ENCODE peak calls at places on chromosomes 13 and 19, in seven cellular contexts. One of them, this sample, is unnamed.

GRCh38 chr13:29693297-29693945 is 97.9 kb upstream of the SLC7A1 start:
- DNase-seq in Peyer's patch: peak
- DNase-seq in IMR-90: no peak
- DNase-seq in ovary: no peak
- DNase-seq in testis: no peak
- DNase-seq in adrenal gland: no peak
- DNase-seq in tibial nerve: no peak
- DNase-seq in this sample: peak

GRCh38 chr13:31793246-31793645 is 53.9 kb downstream of the RXFP2 start:
- DNase-seq in tibial nerve: no peak
- DNase-seq in IMR-90: peak
- DNase-seq in testis: no peak
- DNase-seq in ovary: no peak
- DNase-seq in adrenal gland: no peak
- DNase-seq in Peyer's patch: no peak
- DNase-seq in this sample: no peak

GRCh38 chr13:106156468-106156867 is 379.0 kb downstream of the EFNB2 start:
- DNase-seq in adrenal gland: no peak
- DNase-seq in tibial nerve: no peak
- DNase-seq in Peyer's patch: no peak
- DNase-seq in ovary: no peak
- DNase-seq in testis: no peak
- DNase-seq in IMR-90: peak
- DNase-seq in this sample: no peak

GRCh38 chr19:44846455-44847143 is 502 bp downstream of the NECTIN2 start:
- DNase-seq in tibial nerve: no peak
- DNase-seq in IMR-90: no peak
- DNase-seq in adrenal gland: peak
- DNase-seq in testis: no peak
- DNase-seq in ovary: peak
- DNase-seq in Peyer's patch: no peak
- DNase-seq in this sample: peak

GRCh38 chr19:33953023-33953422 is 156.4 kb downstream of the KCTD15 start:
- DNase-seq in Peyer's patch: no peak
- DNase-seq in tibial nerve: no peak
- DNase-seq in ovary: no peak
- DNase-seq in testis: no peak
- DNase-seq in adrenal gland: no peak
- DNase-seq in IMR-90: no peak
- DNase-seq in this sample: no peak

GRCh38 chr19:52638601-52639000 is 446 bp upstream of the ZNF83 start:
- DNase-seq in Peyer's patch: no peak
- DNase-seq in adrenal gland: peak
- DNase-seq in IMR-90: peak
- DNase-seq in tibial nerve: no peak
- DNase-seq in testis: peak
- DNase-seq in ovary: peak
- DNase-seq in this sample: no peak

GRCh38 chr13:91776650-91777193 is 378.3 kb downstream of the GPC5 start:
- DNase-seq in testis: no peak
- DNase-seq in tibial nerve: no peak
- DNase-seq in IMR-90: no peak
- DNase-seq in adrenal gland: no peak
- DNase-seq in Peyer's patch: no peak
- DNase-seq in ovary: no peak
- DNase-seq in this sample: no peak

GRCh38 chr19:33872445-33873320 is 76.0 kb downstream of the KCTD15 start:
- DNase-seq in ovary: no peak
- DNase-seq in adrenal gland: no peak
- DNase-seq in tibial nerve: no peak
- DNase-seq in Peyer's patch: no peak
- DNase-seq in IMR-90: no peak
- DNase-seq in testis: no peak
- DNase-seq in this sample: no peak

GRCh38 chr13:112066624-112067004 is 335 bp upstream of the SOX1 start:
- DNase-seq in ovary: no peak
- DNase-seq in tibial nerve: no peak
- DNase-seq in testis: peak
- DNase-seq in IMR-90: no peak
- DNase-seq in adrenal gland: peak
- DNase-seq in Peyer's patch: peak
- DNase-seq in this sample: peak

GRCh38 chr13:86002921-86003488 is 203.8 kb upstream of the SLITRK6 start:
- DNase-seq in ovary: no peak
- DNase-seq in tibial nerve: no peak
- DNase-seq in Peyer's patch: no peak
- DNase-seq in IMR-90: no peak
- DNase-seq in adrenal gland: no peak
- DNase-seq in testis: no peak
- DNase-seq in this sample: no peak

GRCh38 chr19:12670159-12670928 is 3.7 kb downstream of the WDR83 start:
- DNase-seq in tibial nerve: no peak
- DNase-seq in adrenal gland: no peak
- DNase-seq in testis: no peak
- DNase-seq in Peyer's patch: no peak
- DNase-seq in IMR-90: no peak
- DNase-seq in ovary: no peak
- DNase-seq in this sample: no peak

GRCh38 chr19:12668346-12668745 is 1.7 kb downstream of the WDR83 start:
- DNase-seq in tibial nerve: no peak
- DNase-seq in adrenal gland: no peak
- DNase-seq in IMR-90: no peak
- DNase-seq in testis: no peak
- DNase-seq in ovary: no peak
- DNase-seq in Peyer's patch: no peak
- DNase-seq in this sample: no peak

GRCh38 chr19:12669272-12670158 is 2.9 kb downstream of the WDR83 start:
- DNase-seq in ovary: peak
- DNase-seq in tibial nerve: peak
- DNase-seq in IMR-90: peak
- DNase-seq in testis: peak
- DNase-seq in Peyer's patch: peak
- DNase-seq in adrenal gland: peak
- DNase-seq in this sample: peak

GRCh38 chr19:12667903-12668302 is 1.3 kb downstream of the WDR83 start:
- DNase-seq in IMR-90: no peak
- DNase-seq in ovary: no peak
- DNase-seq in Peyer's patch: no peak
- DNase-seq in tibial nerve: no peak
- DNase-seq in testis: no peak
- DNase-seq in adrenal gland: no peak
- DNase-seq in this sample: no peak

DNA sequence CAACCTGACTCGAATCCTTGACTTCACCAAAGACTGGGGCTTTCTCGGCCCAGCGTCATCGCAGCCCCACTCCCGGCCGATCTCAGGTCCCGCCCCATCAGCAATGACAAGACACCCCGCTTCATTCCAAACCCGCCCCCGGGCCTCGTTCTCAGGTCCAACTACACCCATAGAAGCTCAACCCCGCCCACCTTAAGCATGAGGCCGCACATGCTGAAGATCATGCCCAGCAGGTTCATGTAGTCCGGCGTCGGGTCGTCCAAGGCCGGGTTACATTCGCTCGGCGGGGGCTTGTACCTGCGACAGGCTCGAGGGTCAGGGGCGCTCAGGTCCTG is 2.3 kb downstream of the WDR83 start:
- DNase-seq in Peyer's patch: no peak
- DNase-seq in adrenal gland: peak
- DNase-seq in ovary: no peak
- DNase-seq in IMR-90: peak
- DNase-seq in testis: peak
- DNase-seq in tibial nerve: peak
- DNase-seq in this sample: peak
- H3K27ac ChIP-seq in Peyer's patch: peak
- H3K27ac ChIP-seq in adrenal gland: peak
- H3K27ac ChIP-seq in ovary: peak
- H3K27ac ChIP-seq in IMR-90: peak
- H3K27ac ChIP-seq in testis: peak
- H3K27ac ChIP-seq in tibial nerve: peak
- H3K27ac ChIP-seq in this sample: peak

GRCh38 chr19:37926255-37926654 is 19.2 kb downstream of the SIPA1L3 start:
- DNase-seq in adrenal gland: no peak
- DNase-seq in testis: no peak
- DNase-seq in Peyer's patch: no peak
- DNase-seq in ovary: no peak
- DNase-seq in tibial nerve: no peak
- DNase-seq in IMR-90: no peak
- DNase-seq in this sample: no peak

GRCh38 chr19:37925212-37925611 is 18.2 kb downstream of the SIPA1L3 start:
- DNase-seq in IMR-90: no peak
- DNase-seq in testis: no peak
- DNase-seq in Peyer's patch: no peak
- DNase-seq in tibial nerve: no peak
- DNase-seq in adrenal gland: no peak
- DNase-seq in ovary: no peak
- DNase-seq in this sample: no peak

GRCh38 chr19:37914908-37915307 is 7.9 kb downstream of the SIPA1L3 start:
- DNase-seq in tibial nerve: no peak
- DNase-seq in Peyer's patch: no peak
- DNase-seq in adrenal gland: no peak
- DNase-seq in testis: no peak
- DNase-seq in IMR-90: no peak
- DNase-seq in ovary: no peak
- DNase-seq in this sample: no peak

GRCh38 chr19:37926711-37927110 is 19.7 kb downstream of the SIPA1L3 start:
- DNase-seq in IMR-90: no peak
- DNase-seq in adrenal gland: no peak
- DNase-seq in Peyer's patch: no peak
- DNase-seq in testis: no peak
- DNase-seq in tibial nerve: no peak
- DNase-seq in ovary: no peak
- DNase-seq in this sample: no peak

DNA sequence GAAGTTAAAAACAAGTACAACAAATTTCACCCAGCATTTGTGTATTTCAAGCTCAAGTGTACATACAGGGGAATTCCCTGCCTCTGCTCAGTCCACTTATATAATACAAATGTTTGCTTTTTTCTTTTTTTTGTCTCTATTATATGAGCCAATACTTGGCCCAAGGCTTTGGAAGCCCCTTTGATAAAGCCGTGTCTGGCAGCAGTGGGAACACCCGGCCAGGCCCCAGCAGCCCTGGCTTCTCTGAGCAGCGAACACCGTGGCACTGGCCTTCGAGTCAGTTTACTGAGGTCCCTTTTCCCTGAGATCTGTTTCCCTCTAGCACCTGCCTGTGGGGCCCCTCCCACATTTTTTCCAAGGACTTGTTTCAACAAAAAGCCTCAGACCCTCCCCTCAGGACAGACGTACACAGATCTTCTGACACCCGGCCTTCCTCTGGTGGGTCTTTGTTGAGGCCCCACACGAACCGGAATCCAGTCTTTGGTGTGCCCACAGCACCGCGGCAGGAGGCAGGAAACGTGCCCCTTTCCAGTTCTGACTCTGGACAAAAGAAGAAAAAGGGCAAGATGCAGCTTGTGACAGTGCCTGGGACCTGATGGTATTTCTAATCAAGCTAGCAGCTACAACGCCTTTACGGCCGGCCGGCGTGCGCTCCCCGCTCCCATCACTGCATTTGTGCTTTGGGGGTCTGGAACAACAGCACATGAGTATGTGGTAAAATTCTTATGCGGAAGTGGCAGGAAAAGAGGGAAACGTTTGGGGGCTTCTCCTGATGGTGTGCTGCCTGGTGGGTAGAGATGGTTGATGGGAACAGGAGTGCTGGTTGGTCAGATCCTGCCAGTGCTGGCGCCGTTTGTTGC is 13.8 kb downstream of the SIPA1L3 start:
- DNase-seq in testis: no peak
- DNase-seq in Peyer's patch: no peak
- DNase-seq in tibial nerve: no peak
- DNase-seq in IMR-90: no peak
- DNase-seq in adrenal gland: no peak
- DNase-seq in ovary: no peak
- DNase-seq in this sample: peak
- TF ChIP-seq POLR2A in testis: no peak
- TF ChIP-seq POLR2A in Peyer's patch: no peak
- TF ChIP-seq POLR2A in tibial nerve: no peak
- TF ChIP-seq POLR2A in IMR-90: no peak
- TF ChIP-seq POLR2A in adrenal gland: no peak
- TF ChIP-seq POLR2A in ovary: no peak
- TF ChIP-seq POLR2A in this sample: no peak

GRCh38 chr13:22883262-22883840 is 297.4 kb upstream of the SGCG start:
- DNase-seq in adrenal gland: no peak
- DNase-seq in Peyer's patch: no peak
- DNase-seq in testis: no peak
- DNase-seq in ovary: no peak
- DNase-seq in IMR-90: no peak
- DNase-seq in tibial nerve: no peak
- DNase-seq in this sample: no peak

GRCh38 chr13:22880756-22881701 is 299.8 kb upstream of the SGCG start:
- DNase-seq in testis: no peak
- DNase-seq in Peyer's patch: no peak
- DNase-seq in adrenal gland: no peak
- DNase-seq in tibial nerve: no peak
- DNase-seq in IMR-90: no peak
- DNase-seq in ovary: no peak
- DNase-seq in this sample: no peak

DNA sequence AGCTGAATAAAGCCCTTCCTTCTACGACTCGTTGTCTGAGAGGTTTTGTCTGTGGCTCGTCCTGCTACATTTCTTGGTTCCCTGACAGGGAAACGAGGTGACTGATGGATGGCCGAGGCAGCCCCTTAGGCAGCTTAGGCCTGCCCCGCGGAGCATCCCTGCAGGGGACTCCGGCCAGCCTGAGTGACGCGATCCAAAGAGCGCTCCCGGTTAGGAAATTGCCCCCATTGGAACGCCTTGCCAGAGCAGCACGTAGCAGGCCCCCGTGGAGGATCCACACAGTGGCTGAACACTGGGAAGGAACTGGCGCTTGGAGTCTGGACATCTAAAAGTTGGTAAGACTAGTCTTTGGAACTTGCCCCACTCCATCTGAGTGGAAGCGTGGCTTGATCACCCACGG is 296.8 kb upstream of the SGCG start:
- DNase-seq in IMR-90: no peak
- DNase-seq in testis: no peak
- DNase-seq in tibial nerve: no peak
- DNase-seq in Peyer's patch: no peak
- DNase-seq in adrenal gland: no peak
- DNase-seq in ovary: no peak
- DNase-seq in this sample: no peak
- H3K4me3 ChIP-seq in IMR-90: no peak
- H3K4me3 ChIP-seq in testis: no peak
- H3K4me3 ChIP-seq in tibial nerve: no peak
- H3K4me3 ChIP-seq in Peyer's patch: no peak
- H3K4me3 ChIP-seq in adrenal gland: no peak
- H3K4me3 ChIP-seq in ovary: no peak
- H3K4me3 ChIP-seq in this sample: no peak

GRCh38 chr19:16364231-16364865 is 39.7 kb downstream of the KLF2 start:
- DNase-seq in tibial nerve: no peak
- DNase-seq in Peyer's patch: no peak
- DNase-seq in adrenal gland: no peak
- DNase-seq in testis: no peak
- DNase-seq in ovary: no peak
- DNase-seq in IMR-90: no peak
- DNase-seq in this sample: no peak
- H3K27ac ChIP-seq in tibial nerve: no peak
- H3K27ac ChIP-seq in Peyer's patch: no peak
- H3K27ac ChIP-seq in adrenal gland: no peak
- H3K27ac ChIP-seq in testis: peak
- H3K27ac ChIP-seq in ovary: no peak
- H3K27ac ChIP-seq in IMR-90: no peak
- H3K27ac ChIP-seq in this sample: peak